ENCODE peak calls at places on chromosomes 16 and 17, in ten cellular contexts. K is stomach; A is CD4-positive, alpha-beta T cell; I is adrenal gland; Y is lower leg skin; Q is spleen; D is omental fat pad; W is dorsolateral prefrontal cortex; H is tibial nerve; B is A549. V is an unnamed sample.

GRCh38 chr16:14497245-14498082 is 132.6 kb downstream of the PARN start:
- DNase-seq in Y (no peak), Q (no peak), W (no peak), B (no peak), A (no peak), D (no peak), I (no peak), H (no peak), K (no peak), V (no peak)

GRCh38 chr16:54655171-54655590 is 275.5 kb upstream of the IRX5 start:
- DNase-seq in I (peak), A (no peak), Q (no peak), B (no peak), D (no peak), K (peak), H (peak), Y (no peak), W (no peak), V (no peak)

GRCh38 chr16:46629331-46629843 is 8.2 kb upstream of the SHCBP1 start:
- DNase-seq in I (no peak), Y (no peak), H (no peak), B (peak), Q (no peak), A (no peak), D (no peak), W (no peak), K (no peak), V (no peak)

GRCh38 chr17:51166987-51167931 is 1.0 kb downstream of the NME2 start:
- DNase-seq in Y (peak), I (no peak), K (peak), B (peak), D (no peak), A (peak), W (peak), Q (peak), H (no peak), V (peak)

GRCh38 chr17:50144845-50145531 is 5.5 kb downstream of the PPP1R9B start:
- DNase-seq in W (no peak), Y (no peak), H (no peak), I (peak), Q (no peak), K (peak), B (no peak), D (no peak), A (no peak), V (no peak)

GRCh38 chr16:23504076-23504452 is 6.2 kb downstream of the GGA2 start:
- DNase-seq in Q (no peak), W (no peak), D (no peak), I (no peak), B (no peak), K (no peak), A (no peak), H (peak), Y (peak), V (no peak)

GRCh38 chr17:65941500-65941899 is 250.4 kb downstream of the CEP112 start:
- DNase-seq in D (no peak), H (no peak), I (no peak), K (no peak), B (no peak), Y (no peak), W (no peak), A (no peak), Q (no peak), V (no peak)

GRCh38 chr16:85998178-85998867 is 99.4 kb downstream of the IRF8 start:
- DNase-seq in H (no peak), K (no peak), Y (peak), A (no peak), B (no peak), I (peak), D (no peak), W (no peak), Q (no peak), V (no peak)

GRCh38 chr16:72469932-72470331 is 298.0 kb upstream of the PMFBP1 start:
- DNase-seq in I (no peak), B (no peak), H (no peak), W (no peak), Y (no peak), D (no peak), A (no peak), Q (no peak), K (no peak), V (no peak)

GRCh38 chr17:10435096-10435495 is 13.3 kb upstream of the MYH8 start:
- DNase-seq in W (no peak), B (no peak), H (no peak), Q (no peak), Y (no peak), A (no peak), K (no peak), I (no peak), D (no peak), V (no peak)

GRCh38 chr17:48892940-48893645 is 506 bp downstream of the ATP5MC1 start:
- DNase-seq in Q (peak), W (no peak), K (no peak), I (no peak), A (no peak), H (no peak), B (no peak), Y (no peak), D (no peak), V (no peak)

GRCh38 chr17:59810894-59811153 is 81.9 kb downstream of the TUBD1 start:
- DNase-seq in I (no peak), A (no peak), Y (no peak), W (no peak), D (no peak), Q (no peak), H (no peak), K (no peak), B (no peak), V (no peak)

GRCh38 chr17:79915850-79916430 is 76.7 kb upstream of the CBX4 start:
- DNase-seq in D (no peak), A (no peak), Y (no peak), I (no peak), Q (peak), K (peak), W (no peak), H (no peak), B (peak), V (no peak)
- TF ChIP-seq CTCF in D (no peak), A (peak), Y (no peak), I (peak), Q (no peak), K (no peak), W (peak), H (peak), B (peak), V (no peak)

GRCh38 chr17:47686276-47686635 is 7.7 kb upstream of the TBKBP1 start:
- DNase-seq in D (no peak), H (no peak), A (no peak), Y (no peak), Q (no peak), W (no peak), K (no peak), B (no peak), I (no peak), V (no peak)
- TF ChIP-seq CTCF in D (no peak), H (no peak), A (no peak), Y (no peak), Q (no peak), W (no peak), K (no peak), B (no peak), I (no peak), V (no peak)

GRCh38 chr17:44967907-44968224 is 237 bp downstream of the C1QL1 start:
- DNase-seq in B (no peak), D (no peak), Q (no peak), I (no peak), H (no peak), W (no peak), K (no peak), A (no peak), Y (no peak), V (no peak)

GRCh38 chr17:44969144-44969780 is 1.2 kb upstream of the C1QL1 start:
- DNase-seq in W (no peak), H (no peak), A (no peak), I (no peak), D (no peak), B (no peak), K (no peak), Q (no peak), Y (no peak), V (no peak)

GRCh38 chr17:44967026-44967906 is 837 bp downstream of the C1QL1 start:
- DNase-seq in D (no peak), K (no peak), A (no peak), B (no peak), I (no peak), H (no peak), Y (no peak), Q (no peak), W (no peak), V (no peak)

GRCh38 chr17:44970136-44970737 is 2.1 kb upstream of the C1QL1 start:
- DNase-seq in B (no peak), H (no peak), I (no peak), W (peak), D (no peak), Y (no peak), Q (no peak), K (no peak), A (no peak), V (no peak)

DNA sequence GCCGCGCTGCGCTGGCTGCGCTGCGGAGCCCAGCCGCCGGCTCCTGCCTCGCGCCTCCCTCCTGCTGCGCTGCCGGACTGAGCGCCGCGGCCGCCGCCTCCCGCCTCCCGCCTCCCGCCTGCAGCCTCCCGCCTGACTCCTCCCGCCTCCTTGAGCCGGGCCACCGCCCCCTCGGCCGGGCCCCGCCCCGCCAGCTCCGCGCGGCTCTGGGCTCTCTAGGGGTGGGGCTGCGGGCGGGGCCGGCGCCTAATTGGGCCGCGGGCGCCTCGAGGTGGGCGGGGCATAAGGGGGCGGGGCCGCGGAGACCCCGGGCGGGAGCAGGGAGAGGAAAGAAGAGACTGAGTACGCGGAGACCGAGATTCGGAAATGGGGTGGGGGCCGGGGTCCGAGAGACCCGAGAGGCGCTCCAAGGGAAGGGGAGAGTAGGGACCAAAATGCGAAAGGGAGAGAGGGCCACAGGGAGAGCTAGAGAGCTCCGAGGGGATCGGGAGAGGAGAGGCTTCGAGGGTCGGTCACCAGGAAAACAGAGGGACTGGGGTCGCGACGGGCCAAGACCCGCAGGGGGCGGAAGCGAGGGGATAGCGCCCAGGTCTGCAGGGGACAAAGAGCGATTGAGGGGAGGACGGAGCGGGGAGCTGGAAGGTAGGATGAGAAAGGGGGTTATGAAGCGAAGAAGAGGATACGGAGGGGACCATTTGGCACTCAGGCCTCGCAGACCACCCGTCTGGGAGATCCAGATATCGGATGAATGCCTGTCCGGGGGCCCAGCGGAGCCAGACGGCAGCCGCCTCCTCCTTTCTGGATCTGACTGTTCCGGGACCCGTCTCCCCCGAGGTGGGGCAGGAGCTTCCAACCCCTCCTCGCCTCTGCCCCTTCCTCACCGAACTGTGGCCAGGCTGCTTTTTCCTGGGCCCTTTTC is at the start of gene C1QL1:
- DNase-seq in I (peak), W (peak), K (peak), B (peak), D (peak), H (peak), Y (peak), A (peak), Q (peak), V (peak)
- TF ChIP-seq CTCF in I (no peak), W (no peak), K (no peak), B (no peak), D (no peak), H (no peak), Y (no peak), A (peak), Q (no peak), V (no peak)

DNA sequence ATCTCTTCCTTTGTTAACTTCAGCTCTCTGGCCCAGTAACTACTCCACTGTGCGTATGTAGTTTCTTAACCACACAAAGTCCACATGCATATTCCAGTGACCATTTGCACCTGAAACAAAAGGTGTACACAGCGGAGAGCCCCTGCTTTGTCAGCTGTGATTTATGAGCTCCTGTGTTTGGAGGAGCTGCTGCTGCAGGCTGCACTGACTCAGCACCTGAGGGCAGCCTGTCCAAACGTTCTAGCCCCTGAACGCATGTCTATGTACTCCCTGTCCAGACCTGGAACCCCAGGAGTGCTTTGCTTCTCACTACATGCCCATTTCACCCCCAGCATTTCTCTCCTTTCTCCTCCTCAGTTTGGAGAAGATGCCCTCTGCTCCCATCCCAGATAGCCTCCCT is 216.1 kb downstream of the ABCC12 start:
- DNase-seq in Y (no peak), I (no peak), Q (no peak), D (no peak), B (no peak), W (no peak), H (no peak), K (no peak), A (no peak), V (no peak)
- TF ChIP-seq CTCF in Y (no peak), I (no peak), Q (no peak), D (no peak), B (no peak), W (no peak), H (no peak), K (no peak), A (no peak), V (no peak)

DNA sequence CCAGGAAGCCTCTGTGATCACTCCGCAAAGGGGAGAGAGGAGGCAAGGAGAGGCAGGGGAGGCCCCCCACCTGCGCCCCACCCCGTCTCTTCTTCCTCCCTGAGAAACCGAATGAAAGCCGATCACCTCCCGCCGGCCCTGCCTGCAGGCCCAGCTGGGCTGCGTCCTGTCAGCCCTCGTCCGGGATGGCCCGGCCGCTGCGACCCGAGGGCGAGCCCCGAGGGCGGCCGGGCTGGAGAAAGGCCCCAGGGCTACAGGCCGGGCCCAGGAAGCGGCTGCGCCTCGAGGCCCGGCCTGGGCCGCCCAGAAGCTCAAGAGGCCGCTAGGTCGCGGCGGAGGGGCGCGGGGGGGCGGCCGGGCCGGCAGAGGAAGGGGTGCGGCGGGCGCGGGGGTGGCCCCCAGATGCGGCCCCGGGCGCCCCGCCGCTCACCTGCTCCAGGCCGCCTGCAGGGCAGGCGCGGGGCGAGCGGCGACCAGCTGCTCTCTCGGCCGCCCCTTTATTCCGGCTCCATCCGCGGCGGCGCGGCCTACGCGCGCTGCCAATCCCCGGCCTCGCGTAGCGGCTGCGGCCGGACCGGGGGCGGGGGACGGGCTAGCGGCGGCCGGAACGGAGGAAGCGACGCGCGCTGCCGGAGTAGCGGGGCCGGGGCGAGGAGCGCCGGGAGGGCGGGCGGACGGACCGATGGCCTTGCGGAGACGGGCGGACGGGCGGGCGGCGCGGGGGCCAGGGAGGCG is at the start of gene ZNF319:
- DNase-seq in K (no peak), B (no peak), H (no peak), A (peak), D (no peak), I (no peak), W (no peak), Q (peak), Y (no peak), V (no peak)
- TF ChIP-seq CTCF in K (no peak), B (no peak), H (no peak), A (no peak), D (no peak), I (no peak), W (no peak), Q (no peak), Y (no peak), V (no peak)

V was measured in natural killer cell.